ENCODE peak calls at places on chromosomes 11 and 22, in five cellular contexts. One of them, this sample, is unnamed.

GRCh38 chr11:65791719-65792213 is 4.9 kb downstream of the OVOL1 start:
- DNase-seq in endothelial cell of umbilical vein: no peak
- DNase-seq in fibroblast of lung: no peak
- DNase-seq in H9: no peak
- DNase-seq in heart right ventricle: no peak
- DNase-seq in this sample: no peak

GRCh38 chr11:488579-488978 is 18.5 kb downstream of the RNH1 start:
- DNase-seq in endothelial cell of umbilical vein: no peak
- DNase-seq in fibroblast of lung: no peak
- DNase-seq in H9: no peak
- DNase-seq in heart right ventricle: no peak
- DNase-seq in this sample: no peak

GRCh38 chr11:44766112-44766971 is 39.6 kb downstream of the TSPAN18 start:
- DNase-seq in endothelial cell of umbilical vein: peak
- DNase-seq in fibroblast of lung: peak
- DNase-seq in H9: peak
- DNase-seq in heart right ventricle: peak
- DNase-seq in this sample: peak

GRCh38 chr11:117731689-117732290 is 65.2 kb downstream of the DSCAML1 start:
- DNase-seq in endothelial cell of umbilical vein: no peak
- DNase-seq in fibroblast of lung: no peak
- DNase-seq in H9: peak
- DNase-seq in heart right ventricle: no peak
- DNase-seq in this sample: no peak

GRCh38 chr11:76139317-76139716 is 67.0 kb downstream of the WNT11 start:
- DNase-seq in endothelial cell of umbilical vein: no peak
- DNase-seq in fibroblast of lung: no peak
- DNase-seq in H9: no peak
- DNase-seq in heart right ventricle: no peak
- DNase-seq in this sample: no peak

GRCh38 chr22:26170795-26171194 is 1.5 kb downstream of the SEZ6L start:
- DNase-seq in endothelial cell of umbilical vein: no peak
- DNase-seq in fibroblast of lung: no peak
- DNase-seq in H9: peak
- DNase-seq in heart right ventricle: peak
- DNase-seq in this sample: peak

GRCh38 chr22:45422237-45422983 is 8.9 kb downstream of the RIBC2 start:
- DNase-seq in endothelial cell of umbilical vein: no peak
- DNase-seq in fibroblast of lung: no peak
- DNase-seq in H9: no peak
- DNase-seq in heart right ventricle: no peak
- DNase-seq in this sample: no peak

GRCh38 chr11:128503231-128503991 is 83.9 kb downstream of the ETS1 start:
- DNase-seq in endothelial cell of umbilical vein: peak
- DNase-seq in fibroblast of lung: peak
- DNase-seq in H9: no peak
- DNase-seq in heart right ventricle: no peak
- DNase-seq in this sample: no peak

GRCh38 chr22:22064580-22064979 is 82.0 kb upstream of the TOP3B start:
- DNase-seq in endothelial cell of umbilical vein: no peak
- DNase-seq in fibroblast of lung: no peak
- DNase-seq in H9: no peak
- DNase-seq in heart right ventricle: no peak
- DNase-seq in this sample: no peak

GRCh38 chr22:48585916-48586798 is 1241.5 kb downstream of the BRD1 start:
- DNase-seq in endothelial cell of umbilical vein: no peak
- DNase-seq in fibroblast of lung: no peak
- DNase-seq in H9: peak
- DNase-seq in heart right ventricle: no peak
- DNase-seq in this sample: no peak
- H3K27ac ChIP-seq in endothelial cell of umbilical vein: no peak
- H3K27ac ChIP-seq in fibroblast of lung: no peak
- H3K27ac ChIP-seq in H9: no peak
- H3K27ac ChIP-seq in heart right ventricle: no peak
- H3K27ac ChIP-seq in this sample: no peak

GRCh38 chr11:119153049-119153818 is 4.4 kb downstream of the ABCG4 start:
- DNase-seq in endothelial cell of umbilical vein: no peak
- DNase-seq in fibroblast of lung: no peak
- DNase-seq in H9: peak
- DNase-seq in heart right ventricle: no peak
- DNase-seq in this sample: no peak
- TF ChIP-seq CTCF in endothelial cell of umbilical vein: no peak
- TF ChIP-seq CTCF in fibroblast of lung: peak
- TF ChIP-seq CTCF in H9: peak
- TF ChIP-seq CTCF in heart right ventricle: no peak
- TF ChIP-seq CTCF in this sample: no peak

GRCh38 chr11:1878134-1879031 is 13.3 kb downstream of the PRR33 start:
- DNase-seq in endothelial cell of umbilical vein: no peak
- DNase-seq in fibroblast of lung: no peak
- DNase-seq in H9: no peak
- DNase-seq in heart right ventricle: peak
- DNase-seq in this sample: peak

GRCh38 chr11:1877211-1878133 is 14.2 kb downstream of the PRR33 start:
- DNase-seq in endothelial cell of umbilical vein: no peak
- DNase-seq in fibroblast of lung: peak
- DNase-seq in H9: no peak
- DNase-seq in heart right ventricle: peak
- DNase-seq in this sample: peak

GRCh38 chr11:1874406-1875092 is 17.1 kb downstream of the PRR33 start:
- DNase-seq in endothelial cell of umbilical vein: no peak
- DNase-seq in fibroblast of lung: no peak
- DNase-seq in H9: no peak
- DNase-seq in heart right ventricle: no peak
- DNase-seq in this sample: peak

GRCh38 chr11:1875093-1875785 is 16.5 kb downstream of the PRR33 start:
- DNase-seq in endothelial cell of umbilical vein: no peak
- DNase-seq in fibroblast of lung: no peak
- DNase-seq in H9: no peak
- DNase-seq in heart right ventricle: peak
- DNase-seq in this sample: peak

GRCh38 chr11:1876361-1877063 is 15.2 kb downstream of the PRR33 start:
- DNase-seq in endothelial cell of umbilical vein: no peak
- DNase-seq in fibroblast of lung: peak
- DNase-seq in H9: peak
- DNase-seq in heart right ventricle: peak
- DNase-seq in this sample: peak
- H3K27ac ChIP-seq in endothelial cell of umbilical vein: no peak
- H3K27ac ChIP-seq in fibroblast of lung: no peak
- H3K27ac ChIP-seq in H9: no peak
- H3K27ac ChIP-seq in heart right ventricle: peak
- H3K27ac ChIP-seq in this sample: peak

GRCh38 chr11:86192858-86193257 is 51.7 kb upstream of the EED start:
- DNase-seq in endothelial cell of umbilical vein: no peak
- DNase-seq in fibroblast of lung: no peak
- DNase-seq in H9: no peak
- DNase-seq in heart right ventricle: no peak
- DNase-seq in this sample: no peak

GRCh38 chr11:86194998-86195397 is 49.6 kb upstream of the EED start:
- DNase-seq in endothelial cell of umbilical vein: no peak
- DNase-seq in fibroblast of lung: no peak
- DNase-seq in H9: no peak
- DNase-seq in heart right ventricle: no peak
- DNase-seq in this sample: no peak

GRCh38 chr11:86191874-86192273 is 52.7 kb upstream of the EED start:
- DNase-seq in endothelial cell of umbilical vein: no peak
- DNase-seq in fibroblast of lung: no peak
- DNase-seq in H9: no peak
- DNase-seq in heart right ventricle: no peak
- DNase-seq in this sample: no peak

GRCh38 chr11:86196291-86196690 is 48.3 kb upstream of the EED start:
- DNase-seq in endothelial cell of umbilical vein: no peak
- DNase-seq in fibroblast of lung: no peak
- DNase-seq in H9: no peak
- DNase-seq in heart right ventricle: no peak
- DNase-seq in this sample: no peak

DNA sequence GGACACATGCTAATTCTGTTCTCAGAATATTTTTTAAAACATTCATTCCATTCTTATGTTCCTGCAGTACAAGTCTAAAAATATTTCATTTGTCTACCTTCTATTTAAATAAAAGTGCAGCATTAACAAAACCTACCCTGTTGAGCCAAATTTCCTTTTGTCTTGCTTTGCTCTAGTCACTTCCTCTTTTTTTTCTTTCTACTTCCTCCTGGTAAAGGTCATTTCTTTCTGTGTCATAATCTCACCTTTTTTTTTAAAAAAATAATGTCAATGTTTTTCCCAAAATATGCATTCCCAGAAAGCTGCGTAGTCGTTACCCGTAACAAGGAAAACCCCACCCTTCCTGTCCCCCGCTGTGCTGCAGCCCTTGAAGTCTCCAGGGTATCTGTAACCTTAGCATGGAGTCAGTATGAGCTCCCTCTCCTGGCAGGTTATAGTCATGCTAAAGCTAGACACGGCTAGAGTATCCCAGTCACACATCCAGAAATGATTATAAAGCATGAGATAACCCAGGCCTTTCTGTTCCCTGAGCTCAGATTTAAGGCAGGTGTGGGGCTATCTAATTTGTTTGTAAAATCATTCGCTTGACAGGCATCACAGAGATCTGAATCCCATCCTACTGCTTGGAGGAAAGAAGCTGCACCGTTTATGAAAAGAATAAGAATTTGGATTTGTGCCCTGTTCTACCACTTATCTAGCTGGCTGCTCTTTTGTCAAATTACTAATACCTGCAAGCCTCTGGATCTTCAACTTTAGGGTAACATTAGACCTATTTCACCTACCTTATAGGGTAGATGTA is 51.1 kb upstream of the EED start:
- DNase-seq in endothelial cell of umbilical vein: peak
- DNase-seq in fibroblast of lung: peak
- DNase-seq in H9: peak
- DNase-seq in heart right ventricle: peak
- DNase-seq in this sample: peak
- TF ChIP-seq CTCF in endothelial cell of umbilical vein: peak
- TF ChIP-seq CTCF in fibroblast of lung: peak
- TF ChIP-seq CTCF in H9: peak
- TF ChIP-seq CTCF in heart right ventricle: peak
- TF ChIP-seq CTCF in this sample: peak

GRCh38 chr11:34928268-34928959 is 12.0 kb downstream of the PDHX start:
- DNase-seq in endothelial cell of umbilical vein: no peak
- DNase-seq in fibroblast of lung: no peak
- DNase-seq in H9: no peak
- DNase-seq in heart right ventricle: no peak
- DNase-seq in this sample: no peak

GRCh38 chr11:34926831-34927132 is 10.4 kb downstream of the PDHX start:
- DNase-seq in endothelial cell of umbilical vein: no peak
- DNase-seq in fibroblast of lung: peak
- DNase-seq in H9: no peak
- DNase-seq in heart right ventricle: no peak
- DNase-seq in this sample: no peak

GRCh38 chr11:34928960-34929680 is 12.7 kb downstream of the PDHX start:
- DNase-seq in endothelial cell of umbilical vein: no peak
- DNase-seq in fibroblast of lung: no peak
- DNase-seq in H9: no peak
- DNase-seq in heart right ventricle: no peak
- DNase-seq in this sample: no peak

GRCh38 chr11:34926101-34926830 is 9.8 kb downstream of the PDHX start:
- DNase-seq in endothelial cell of umbilical vein: peak
- DNase-seq in fibroblast of lung: peak
- DNase-seq in H9: no peak
- DNase-seq in heart right ventricle: no peak
- DNase-seq in this sample: no peak

DNA sequence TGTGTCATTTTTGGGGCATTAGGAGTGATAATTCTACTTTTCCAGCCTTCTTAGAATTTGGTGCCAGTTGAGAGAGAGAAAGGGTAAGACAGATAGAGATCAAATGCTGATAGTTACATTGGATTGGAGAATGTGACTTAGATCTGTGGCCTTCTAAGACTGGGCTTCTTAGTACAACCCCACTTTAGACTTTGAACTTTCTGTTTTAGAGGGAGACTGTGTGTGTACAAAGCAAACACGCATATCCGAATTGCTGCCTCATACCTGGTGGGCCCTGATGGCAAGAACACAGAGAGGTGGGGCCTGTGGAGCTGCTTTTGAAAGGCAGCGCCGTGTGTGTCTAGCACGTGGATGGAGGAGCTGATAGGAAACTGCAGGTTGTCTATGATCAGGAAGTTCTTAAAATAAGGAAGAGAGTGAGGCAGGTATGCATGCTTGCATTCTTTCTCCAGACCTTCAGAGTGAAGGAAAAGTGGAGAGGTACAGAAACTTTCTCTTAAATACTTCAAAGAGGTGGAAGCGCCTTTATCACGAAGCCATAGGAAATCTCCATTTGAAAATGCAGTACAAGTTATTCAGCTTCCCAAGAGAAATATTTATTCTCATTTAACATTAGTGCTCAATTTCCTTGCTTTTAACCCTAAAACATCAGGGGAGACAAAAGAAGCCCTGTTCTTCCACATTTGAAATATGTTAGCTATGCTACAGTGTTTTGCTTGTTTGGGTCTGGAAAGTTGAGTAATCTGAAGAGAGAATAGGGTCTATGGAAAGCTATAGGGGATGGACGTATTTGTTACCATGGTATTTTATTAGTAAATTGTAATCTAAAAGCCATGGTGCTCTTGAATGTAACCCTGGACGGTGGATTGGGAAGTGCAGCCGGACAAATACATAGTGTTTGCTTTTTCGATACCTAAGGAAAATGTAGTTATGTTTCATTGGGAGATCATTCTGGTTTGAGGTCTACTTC is 13.7 kb downstream of the PDHX start:
- DNase-seq in endothelial cell of umbilical vein: no peak
- DNase-seq in fibroblast of lung: no peak
- DNase-seq in H9: no peak
- DNase-seq in heart right ventricle: no peak
- DNase-seq in this sample: no peak
- H3K27ac ChIP-seq in endothelial cell of umbilical vein: no peak
- H3K27ac ChIP-seq in fibroblast of lung: no peak
- H3K27ac ChIP-seq in H9: no peak
- H3K27ac ChIP-seq in heart right ventricle: no peak
- H3K27ac ChIP-seq in this sample: no peak

GRCh38 chr11:10875430-10876021 is 17.7 kb upstream of the ZBED5 start:
- DNase-seq in endothelial cell of umbilical vein: no peak
- DNase-seq in fibroblast of lung: no peak
- DNase-seq in H9: no peak
- DNase-seq in heart right ventricle: no peak
- DNase-seq in this sample: no peak

GRCh38 chr11:10876168-10876567 is 18.3 kb upstream of the ZBED5 start:
- DNase-seq in endothelial cell of umbilical vein: no peak
- DNase-seq in fibroblast of lung: no peak
- DNase-seq in H9: no peak
- DNase-seq in heart right ventricle: no peak
- DNase-seq in this sample: no peak

GRCh38 chr11:10881892-10882291 is 24.0 kb upstream of the ZBED5 start:
- DNase-seq in endothelial cell of umbilical vein: no peak
- DNase-seq in fibroblast of lung: no peak
- DNase-seq in H9: no peak
- DNase-seq in heart right ventricle: no peak
- DNase-seq in this sample: no peak

GRCh38 chr11:10878408-10879214 is 20.8 kb upstream of the ZBED5 start:
- DNase-seq in endothelial cell of umbilical vein: peak
- DNase-seq in fibroblast of lung: peak
- DNase-seq in H9: peak
- DNase-seq in heart right ventricle: peak
- DNase-seq in this sample: no peak
- TF ChIP-seq CTCF in endothelial cell of umbilical vein: peak
- TF ChIP-seq CTCF in fibroblast of lung: peak
- TF ChIP-seq CTCF in H9: peak
- TF ChIP-seq CTCF in heart right ventricle: peak
- TF ChIP-seq CTCF in this sample: peak

GRCh38 chr11:82927264-82927880 is 25.8 kb downstream of the DDIAS start:
- DNase-seq in endothelial cell of umbilical vein: peak
- DNase-seq in fibroblast of lung: peak
- DNase-seq in H9: no peak
- DNase-seq in heart right ventricle: peak
- DNase-seq in this sample: no peak
- H3K27ac ChIP-seq in endothelial cell of umbilical vein: no peak
- H3K27ac ChIP-seq in fibroblast of lung: no peak
- H3K27ac ChIP-seq in H9: no peak
- H3K27ac ChIP-seq in heart right ventricle: no peak
- H3K27ac ChIP-seq in this sample: no peak

This sample was measured in left ventricle myocardium inferior.